ENCODE peak calls at places on chromosomes 2 and 18, in four cellular contexts. One of them, this sample, is unnamed.

GRCh38 chr18:25223899-25224607 is 127.9 kb downstream of the ZNF521 start:
- DNase-seq in K562: no peak
- DNase-seq in H1: no peak
- DNase-seq in GM12878: no peak
- DNase-seq in this sample: no peak

GRCh38 chr2:2843969-2844548 is 513.0 kb upstream of the MYT1L start:
- DNase-seq in K562: peak; percentile 14
- DNase-seq in H1: no peak
- DNase-seq in GM12878: no peak
- DNase-seq in this sample: peak; percentile 7

GRCh38 chr2:130877258-130877657 is 40.5 kb downstream of the ARHGEF4 start:
- DNase-seq in K562: no peak
- DNase-seq in H1: no peak
- DNase-seq in GM12878: no peak
- DNase-seq in this sample: no peak

GRCh38 chr18:77822552-77823138 is 573.0 kb downstream of the GALR1 start:
- DNase-seq in K562: peak; percentile 4
- DNase-seq in H1: no peak
- DNase-seq in GM12878: no peak
- DNase-seq in this sample: no peak

GRCh38 chr2:144982481-144982880 is 462.6 kb upstream of the ZEB2 start:
- DNase-seq in K562: no peak
- DNase-seq in H1: no peak
- DNase-seq in GM12878: no peak
- DNase-seq in this sample: no peak

GRCh38 chr18:715626-716025 is 3.2 kb upstream of the ENOSF1 start:
- DNase-seq in K562: no peak
- DNase-seq in H1: no peak
- DNase-seq in GM12878: no peak
- DNase-seq in this sample: no peak

GRCh38 chr18:28409811-28410210 is 232.9 kb upstream of the CDH2 start:
- DNase-seq in K562: no peak
- DNase-seq in H1: no peak
- DNase-seq in GM12878: no peak
- DNase-seq in this sample: no peak

GRCh38 chr18:13163167-13163927 is 55.2 kb upstream of the LDLRAD4 start:
- DNase-seq in K562: no peak
- DNase-seq in H1: no peak
- DNase-seq in GM12878: no peak
- DNase-seq in this sample: no peak

GRCh38 chr18:6207941-6208340 is 206.8 kb downstream of the L3MBTL4 start:
- DNase-seq in K562: no peak
- DNase-seq in H1: no peak
- DNase-seq in GM12878: no peak
- DNase-seq in this sample: no peak

GRCh38 chr2:126666003-126666402 is 10.0 kb downstream of the GYPC start:
- DNase-seq in K562: no peak
- DNase-seq in H1: no peak
- DNase-seq in GM12878: no peak
- DNase-seq in this sample: no peak
- TF ChIP-seq EGR1 in K562: no peak
- TF ChIP-seq EGR1 in H1: no peak
- TF ChIP-seq EGR1 in GM12878: no peak
- TF ChIP-seq EGR1 in this sample: no peak

GRCh38 chr2:236570081-236570979 is 705 bp downstream of the ACKR3 start:
- DNase-seq in K562: no peak
- DNase-seq in H1: no peak
- DNase-seq in GM12878: no peak
- DNase-seq in this sample: no peak

GRCh38 chr2:236571161-236571560 is 1.5 kb downstream of the ACKR3 start:
- DNase-seq in K562: no peak
- DNase-seq in H1: no peak
- DNase-seq in GM12878: no peak
- DNase-seq in this sample: no peak

GRCh38 chr2:236568922-236569592 is 568 bp upstream of the ACKR3 start:
- DNase-seq in K562: no peak
- DNase-seq in H1: no peak
- DNase-seq in GM12878: no peak
- DNase-seq in this sample: no peak

GRCh38 chr2:236568068-236568921 is 1.3 kb upstream of the ACKR3 start:
- DNase-seq in K562: no peak
- DNase-seq in H1: peak; percentile 63
- DNase-seq in GM12878: no peak
- DNase-seq in this sample: no peak

DNA sequence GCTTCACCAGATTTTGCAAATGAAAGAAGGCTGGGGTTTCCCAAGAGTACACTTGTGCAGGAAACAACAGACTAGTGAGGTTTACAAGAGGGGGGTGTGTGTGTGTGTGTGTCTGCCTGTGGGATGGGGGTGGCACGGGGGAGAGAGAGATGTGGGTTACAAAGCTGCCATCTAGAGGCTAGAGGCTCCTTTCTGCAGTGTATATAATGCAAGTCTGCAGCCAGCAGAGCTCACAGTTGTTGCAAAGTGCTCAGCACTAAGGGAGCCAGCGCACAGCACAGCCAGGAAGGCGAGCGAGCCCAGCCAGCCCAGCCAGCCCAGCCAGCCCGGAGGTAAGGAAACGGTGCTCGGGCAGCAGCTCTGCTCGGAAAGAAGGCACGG is at the start of gene ACKR3:
- DNase-seq in K562: no peak
- DNase-seq in H1: peak; percentile 68
- DNase-seq in GM12878: peak; percentile 89
- DNase-seq in this sample: peak; percentile 21
- TF ChIP-seq POLR2AphosphoS5 in K562: no peak
- TF ChIP-seq POLR2AphosphoS5 in H1: no peak
- TF ChIP-seq POLR2AphosphoS5 in GM12878: peak; percentile 93
- TF ChIP-seq POLR2AphosphoS5 in this sample: no peak

DNA sequence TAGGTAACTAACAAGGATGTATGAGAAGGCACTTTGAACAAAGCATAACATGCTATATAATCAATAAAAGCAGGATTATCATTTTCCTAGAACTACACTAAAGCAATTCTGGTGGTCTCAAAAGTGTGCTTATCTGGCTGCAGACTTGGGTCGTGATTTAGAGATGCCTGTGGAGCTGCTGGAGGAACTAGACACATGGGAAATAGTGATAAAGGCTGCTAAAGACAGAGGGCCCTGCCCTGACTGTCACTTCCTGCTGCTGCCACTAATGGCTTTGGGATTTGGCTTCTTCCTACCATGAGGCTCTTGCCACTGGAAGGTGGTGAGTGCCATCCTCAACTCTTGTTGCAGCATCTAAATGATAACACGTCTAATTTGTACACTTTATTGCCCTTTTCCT is 22.5 kb downstream of the TMEM178A start:
- DNase-seq in K562: peak; percentile 25
- DNase-seq in H1: no peak
- DNase-seq in GM12878: no peak
- DNase-seq in this sample: no peak
- TF ChIP-seq EGR1 in K562: no peak
- TF ChIP-seq EGR1 in H1: no peak
- TF ChIP-seq EGR1 in GM12878: no peak
- TF ChIP-seq EGR1 in this sample: no peak

GRCh38 chr2:84959045-84959493 is 11.9 kb upstream of the KCMF1 start:
- DNase-seq in K562: no peak
- DNase-seq in H1: no peak
- DNase-seq in GM12878: no peak
- DNase-seq in this sample: peak; percentile 57

GRCh38 chr2:84957771-84958134 is 13.2 kb upstream of the KCMF1 start:
- DNase-seq in K562: no peak
- DNase-seq in H1: no peak
- DNase-seq in GM12878: no peak
- DNase-seq in this sample: no peak

GRCh38 chr2:84960157-84960506 is 10.8 kb upstream of the KCMF1 start:
- DNase-seq in K562: no peak
- DNase-seq in H1: no peak
- DNase-seq in GM12878: no peak
- DNase-seq in this sample: no peak

GRCh38 chr2:84959494-84960156 is 11.3 kb upstream of the KCMF1 start:
- DNase-seq in K562: no peak
- DNase-seq in H1: peak; percentile 66
- DNase-seq in GM12878: no peak
- DNase-seq in this sample: no peak

DNA sequence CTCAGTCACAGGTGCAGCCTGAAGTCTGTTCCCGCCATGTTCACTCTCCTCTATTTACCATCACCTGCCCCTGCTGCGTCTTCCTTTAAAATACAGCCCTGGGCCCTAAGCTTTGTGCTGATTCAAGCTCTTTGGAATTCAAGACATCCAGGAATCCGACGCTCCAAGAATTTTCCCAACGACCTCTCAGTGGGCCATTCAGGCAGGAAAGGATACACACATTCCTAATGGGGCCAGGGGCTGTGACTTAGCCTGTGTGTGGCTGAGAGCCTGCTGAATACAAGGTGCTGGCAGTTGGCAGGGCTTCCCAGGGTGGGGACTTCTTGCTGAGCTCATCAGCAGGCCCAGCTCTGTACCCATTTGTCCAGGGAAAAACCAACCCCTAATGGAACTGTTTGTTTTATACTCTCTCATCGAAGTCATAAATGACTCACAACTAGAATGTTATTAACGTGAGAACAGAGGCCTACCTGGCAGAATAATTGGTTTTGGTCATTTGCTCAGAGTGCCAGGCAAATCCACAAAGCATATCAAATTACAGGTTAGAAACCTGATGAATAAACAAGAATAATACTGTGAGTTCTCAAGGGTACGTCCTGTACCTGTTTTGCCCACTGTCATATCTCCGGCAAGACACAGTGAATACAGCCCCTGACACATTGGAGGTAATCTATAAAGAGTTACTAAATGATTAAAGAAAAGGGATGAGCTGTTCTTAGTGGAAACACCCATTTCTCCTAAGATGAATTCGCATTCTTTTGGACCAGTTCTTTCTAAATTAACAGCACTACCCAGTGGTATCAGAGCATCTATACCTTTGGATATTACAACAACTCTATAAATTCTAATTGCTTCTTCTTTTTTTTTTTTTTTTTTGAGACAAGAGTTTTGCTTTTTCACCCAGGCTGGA is 12.6 kb upstream of the KCMF1 start:
- DNase-seq in K562: no peak
- DNase-seq in H1: peak; percentile 78
- DNase-seq in GM12878: no peak
- DNase-seq in this sample: peak; percentile 93
- TF ChIP-seq POLR2AphosphoS5 in K562: no peak
- TF ChIP-seq POLR2AphosphoS5 in H1: peak; percentile 83
- TF ChIP-seq POLR2AphosphoS5 in GM12878: no peak
- TF ChIP-seq POLR2AphosphoS5 in this sample: peak; percentile 70

GRCh38 chr2:239343946-239344856 is 56.6 kb downstream of the HDAC4 start:
- DNase-seq in K562: no peak
- DNase-seq in H1: no peak
- DNase-seq in GM12878: no peak
- DNase-seq in this sample: no peak

GRCh38 chr2:239344857-239345216 is 56.0 kb downstream of the HDAC4 start:
- DNase-seq in K562: no peak
- DNase-seq in H1: no peak
- DNase-seq in GM12878: no peak
- DNase-seq in this sample: no peak

GRCh38 chr2:239345251-239345650 is 55.6 kb downstream of the HDAC4 start:
- DNase-seq in K562: no peak
- DNase-seq in H1: no peak
- DNase-seq in GM12878: no peak
- DNase-seq in this sample: no peak

GRCh38 chr2:239341840-239342239 is 59.0 kb downstream of the HDAC4 start:
- DNase-seq in K562: no peak
- DNase-seq in H1: no peak
- DNase-seq in GM12878: no peak
- DNase-seq in this sample: no peak

DNA sequence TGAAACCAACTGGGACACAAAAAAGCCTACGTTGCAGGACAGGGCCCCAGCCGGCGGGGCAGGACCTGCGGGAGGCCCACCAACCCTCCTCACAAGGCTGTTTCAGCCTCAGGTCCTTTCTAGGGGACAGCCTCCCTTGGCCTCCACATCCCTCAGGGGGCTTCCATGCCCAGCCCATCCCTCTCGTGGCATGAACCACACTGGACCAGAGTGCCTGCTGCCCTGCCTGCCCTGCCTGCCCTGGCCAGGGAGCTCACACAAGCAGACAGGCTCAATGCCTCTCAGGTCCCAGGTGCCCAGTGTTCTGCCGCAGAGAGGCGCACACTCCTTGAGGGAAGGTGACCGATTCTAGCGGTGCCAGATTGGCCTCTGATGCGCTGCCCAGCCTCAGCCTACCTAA is 57.4 kb downstream of the HDAC4 start:
- DNase-seq in K562: no peak
- DNase-seq in H1: no peak
- DNase-seq in GM12878: no peak
- DNase-seq in this sample: no peak
- TF ChIP-seq EGR1 in K562: no peak
- TF ChIP-seq EGR1 in H1: no peak
- TF ChIP-seq EGR1 in GM12878: no peak
- TF ChIP-seq EGR1 in this sample: no peak

GRCh38 chr18:69490813-69491212 is 90.1 kb downstream of the DOK6 start:
- DNase-seq in K562: no peak
- DNase-seq in H1: no peak
- DNase-seq in GM12878: no peak
- DNase-seq in this sample: no peak
- TF ChIP-seq POLR2AphosphoS5 in K562: no peak
- TF ChIP-seq POLR2AphosphoS5 in H1: no peak
- TF ChIP-seq POLR2AphosphoS5 in GM12878: no peak
- TF ChIP-seq POLR2AphosphoS5 in this sample: no peak

DNA sequence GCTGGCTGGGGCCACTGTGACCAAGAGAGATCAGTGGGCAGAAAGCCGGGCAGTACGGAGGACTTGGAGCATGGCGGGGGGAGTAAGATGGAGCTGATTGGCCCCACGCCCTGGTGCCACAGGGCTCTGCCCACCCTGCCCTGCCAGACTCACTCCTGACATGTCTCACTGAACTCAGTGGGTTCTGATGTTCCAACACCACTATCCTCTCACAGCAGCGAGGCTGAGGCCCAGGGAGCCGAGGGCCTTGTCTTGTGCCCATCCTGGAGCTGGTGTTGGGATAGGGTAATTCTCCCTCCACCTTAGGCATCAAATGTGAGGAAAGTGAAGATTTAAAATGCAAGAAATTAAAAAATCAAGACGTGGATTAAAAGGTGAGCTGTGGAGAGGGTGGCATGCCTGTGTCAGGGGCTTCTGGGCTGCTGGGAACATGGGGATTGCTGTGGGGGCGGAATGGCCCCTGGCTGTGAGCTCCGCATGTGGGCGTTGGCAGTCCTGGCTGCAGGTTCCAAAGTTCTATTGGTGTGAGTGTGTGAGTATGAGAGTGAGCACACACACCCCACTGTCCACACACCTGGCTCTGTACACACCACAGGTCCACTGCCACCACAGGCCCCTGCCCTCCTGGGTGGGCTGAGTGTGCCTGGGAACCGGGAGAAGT is 283.5 kb upstream of the HS6ST1 start:
- DNase-seq in K562: no peak
- DNase-seq in H1: no peak
- DNase-seq in GM12878: no peak
- DNase-seq in this sample: no peak
- TF ChIP-seq EGR1 in K562: no peak
- TF ChIP-seq EGR1 in H1: no peak
- TF ChIP-seq EGR1 in GM12878: no peak
- TF ChIP-seq EGR1 in this sample: no peak

This sample was measured in HCT116.